ENCODE peak calls at places on chromosomes 6 and 20, in four cellular contexts. J is thoracic aorta; Y is CD4-positive, alpha-beta T cell; I is lower lobe of right lung. Q is an unnamed sample.

GRCh38 chr6:44512868-44513641 is 125.5 kb downstream of the CDC5L start:
- DNase-seq in J (no peak), Y (no peak), I (no peak), Q (no peak)

GRCh38 chr6:150328744-150329400 is 39.9 kb upstream of the IYD start:
- DNase-seq in J (no peak), Y (no peak), I (no peak), Q (no peak)

GRCh38 chr20:40512567-40512966 is 176.5 kb downstream of the MAFB start:
- DNase-seq in J (no peak), Y (no peak), I (no peak), Q (no peak)

GRCh38 chr20:34110025-34111013 is 1.7 kb downstream of the EIF2S2 start:
- DNase-seq in J (no peak), Y (no peak), I (no peak), Q (no peak)

GRCh38 chr6:38261626-38262025 is 378.1 kb downstream of the BTBD9 start:
- DNase-seq in J (no peak), Y (no peak), I (no peak), Q (no peak)

GRCh38 chr6:127447780-127448179 is 11.4 kb downstream of the KIAA0408 start:
- DNase-seq in J (no peak), Y (no peak), I (no peak), Q (no peak)

GRCh38 chr20:45100563-45101245 is at the start of gene KCNS1:
- DNase-seq in J (no peak), Y (no peak), I (no peak), Q (peak; percentile 32)

GRCh38 chr6:133242761-133243590 is 1.8 kb downstream of the EYA4 start:
- DNase-seq in J (no peak), Y (no peak), I (no peak), Q (no peak)

GRCh38 chr6:46849361-46849690 is 56.1 kb downstream of the MEP1A start:
- DNase-seq in J (no peak), Y (no peak), I (no peak), Q (no peak)

GRCh38 chr6:40854592-40854991 is 184.4 kb downstream of the UNC5CL start:
- DNase-seq in J (no peak), Y (no peak), I (no peak), Q (no peak)

GRCh38 chr20:884983-885952 is 30.9 kb downstream of the ANGPT4 start:
- DNase-seq in J (no peak), Y (no peak), I (no peak), Q (peak; percentile 58)

GRCh38 chr20:8853805-8854338 is 215.0 kb upstream of the PLCB4 start:
- DNase-seq in J (no peak), Y (no peak), I (no peak), Q (no peak)

GRCh38 chr6:116144590-116144989 is 18.7 kb upstream of the COL10A1 start:
- DNase-seq in J (no peak), Y (no peak), I (no peak), Q (no peak)

GRCh38 chr6:125759184-125759902 is 9.9 kb downstream of the HEY2 start:
- DNase-seq in J (no peak), Y (no peak), I (no peak), Q (no peak)

GRCh38 chr20:49496526-49497216 is 14.2 kb upstream of the KCNB1 start:
- DNase-seq in J (no peak), Y (no peak), I (no peak), Q (no peak)

GRCh38 chr6:169118346-169118830 is 135.3 kb downstream of the THBS2 start:
- DNase-seq in J (no peak), Y (no peak), I (no peak), Q (no peak)

GRCh38 chr6:162857321-162857720 is 129.5 kb downstream of the PACRG start:
- DNase-seq in J (no peak), Y (no peak), I (no peak), Q (no peak)

GRCh38 chr6:110682460-110682853 is 132.8 kb downstream of the CDK19 start:
- DNase-seq in J (peak; percentile 53), Y (peak; percentile 61), I (no peak), Q (no peak)

GRCh38 chr6:136551103-136551502 is 881 bp upstream of the MAP7 start:
- DNase-seq in J (no peak), Y (no peak), I (no peak), Q (no peak)

GRCh38 chr6:136552054-136552453 is 1.8 kb upstream of the MAP7 start:
- DNase-seq in J (no peak), Y (no peak), I (no peak), Q (no peak)

GRCh38 chr6:136549359-136550044 is 720 bp downstream of the MAP7 start:
- DNase-seq in J (no peak), Y (no peak), I (peak; percentile 50), Q (no peak)

GRCh38 chr6:136550045-136550329 is 235 bp downstream of the MAP7 start:
- DNase-seq in J (no peak), Y (no peak), I (no peak), Q (no peak)

DNA sequence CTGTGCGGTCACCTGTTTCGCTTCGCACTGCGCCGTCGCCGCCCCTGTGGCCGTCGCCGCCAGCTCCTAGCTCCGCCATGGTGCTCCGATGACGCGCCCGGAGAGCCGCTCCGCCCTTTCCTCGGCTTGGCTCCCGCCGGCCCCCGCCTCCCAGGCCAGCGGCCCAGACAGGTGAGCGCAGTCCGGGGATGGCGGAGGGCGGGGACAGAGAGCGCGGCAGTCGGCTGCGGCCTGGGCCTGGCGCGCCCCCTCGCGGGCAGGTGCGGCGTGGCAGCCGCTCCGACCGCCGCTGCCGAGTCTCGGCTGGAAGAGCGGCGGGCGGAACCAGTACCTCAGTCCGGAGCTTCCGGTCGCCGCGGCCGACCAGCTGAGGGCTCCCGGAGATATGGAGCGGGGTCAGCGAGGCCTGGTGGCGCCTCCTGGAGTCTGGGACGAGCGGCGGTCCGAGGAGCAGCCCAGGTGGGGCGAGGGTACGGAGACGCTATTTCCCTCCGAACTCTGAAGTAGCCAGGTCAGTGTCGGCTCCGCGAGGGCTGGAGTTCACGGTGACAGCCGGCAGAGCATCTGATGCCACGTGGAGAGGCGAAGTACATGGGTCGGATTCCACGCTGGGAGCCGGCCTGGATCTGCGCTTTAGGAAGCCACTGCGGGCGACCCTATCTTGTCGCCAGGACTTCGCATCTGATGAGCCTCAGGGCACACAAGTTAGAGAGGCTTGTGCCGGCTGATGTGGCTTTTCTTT is at the start of gene MAP7:
- DNase-seq in J (no peak), Y (peak; percentile 41), I (peak; percentile 92), Q (peak; percentile 57)
- TF ChIP-seq CTCF in J (peak; percentile 88), Y (peak; percentile 91), I (peak; percentile 82), Q (peak; percentile 93)

GRCh38 chr6:166006593-166007301 is 160.9 kb downstream of the TBXT start:
- DNase-seq in J (no peak), Y (no peak), I (no peak), Q (no peak)
- H3K27ac ChIP-seq in J (no peak overlapping the region), Y (no peak overlapping the region), I (no peak overlapping the region), Q (peak overlapping the region; percentile 65)

DNA sequence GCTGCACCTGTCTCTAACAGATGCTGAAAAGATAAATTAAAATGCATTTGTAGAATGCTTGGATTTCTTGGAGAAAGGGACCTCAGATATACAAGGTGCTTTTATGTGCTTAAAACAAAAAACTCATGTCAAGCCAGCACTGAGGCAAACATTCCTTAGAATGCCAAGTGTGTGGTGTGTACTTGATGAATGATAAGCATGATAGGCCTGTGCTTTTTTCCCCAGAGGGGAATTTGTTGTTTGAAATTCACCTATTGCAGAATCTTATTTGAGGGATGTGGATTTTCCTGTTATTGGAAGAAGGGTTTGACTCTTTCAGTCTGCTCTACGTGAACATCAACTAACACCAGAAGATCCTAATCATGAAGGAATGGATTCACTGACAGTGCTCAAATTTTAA is 28.8 kb downstream of the TTI1 start:
- DNase-seq in J (no peak), Y (no peak), I (no peak), Q (no peak)
- TF ChIP-seq CTCF in J (no peak), Y (no peak), I (no peak), Q (no peak)

GRCh38 chr6:3372912-3373554 is 83.8 kb downstream of the SLC22A23 start:
- DNase-seq in J (no peak), Y (no peak), I (no peak), Q (no peak)

GRCh38 chr6:3372184-3372846 is 84.5 kb downstream of the SLC22A23 start:
- DNase-seq in J (no peak), Y (no peak), I (no peak), Q (no peak)

GRCh38 chr6:3369985-3370360 is 86.9 kb downstream of the SLC22A23 start:
- DNase-seq in J (no peak), Y (no peak), I (no peak), Q (no peak)

GRCh38 chr6:3370361-3371221 is 86.3 kb downstream of the SLC22A23 start:
- DNase-seq in J (no peak), Y (peak; percentile 8), I (no peak), Q (no peak)

GRCh38 chr6:3371222-3371949 is 85.5 kb downstream of the SLC22A23 start:
- DNase-seq in J (no peak), Y (no peak), I (no peak), Q (no peak)
- H3K27ac ChIP-seq in J (no peak overlapping the region), Y (no peak overlapping the region), I (no peak overlapping the region), Q (peak overlapping the region; percentile 89)

GRCh38 chr6:85594197-85594930 is 706 bp upstream of the SNX14 start:
- DNase-seq in J (no peak), Y (no peak), I (no peak), Q (no peak)

GRCh38 chr6:85592044-85592443 is 1.6 kb downstream of the SNX14 start:
- DNase-seq in J (no peak), Y (no peak), I (no peak), Q (no peak)

GRCh38 chr6:85591207-85591606 is 2.5 kb downstream of the SNX14 start:
- DNase-seq in J (no peak), Y (no peak), I (no peak), Q (no peak)

GRCh38 chr6:85593438-85594196 is at the start of gene SNX14:
- DNase-seq in J (peak; percentile 73), Y (peak; percentile 65), I (peak; percentile 98), Q (peak; percentile 93)
- TF ChIP-seq CTCF in J (no peak), Y (no peak), I (peak; percentile 7), Q (no peak)

DNA sequence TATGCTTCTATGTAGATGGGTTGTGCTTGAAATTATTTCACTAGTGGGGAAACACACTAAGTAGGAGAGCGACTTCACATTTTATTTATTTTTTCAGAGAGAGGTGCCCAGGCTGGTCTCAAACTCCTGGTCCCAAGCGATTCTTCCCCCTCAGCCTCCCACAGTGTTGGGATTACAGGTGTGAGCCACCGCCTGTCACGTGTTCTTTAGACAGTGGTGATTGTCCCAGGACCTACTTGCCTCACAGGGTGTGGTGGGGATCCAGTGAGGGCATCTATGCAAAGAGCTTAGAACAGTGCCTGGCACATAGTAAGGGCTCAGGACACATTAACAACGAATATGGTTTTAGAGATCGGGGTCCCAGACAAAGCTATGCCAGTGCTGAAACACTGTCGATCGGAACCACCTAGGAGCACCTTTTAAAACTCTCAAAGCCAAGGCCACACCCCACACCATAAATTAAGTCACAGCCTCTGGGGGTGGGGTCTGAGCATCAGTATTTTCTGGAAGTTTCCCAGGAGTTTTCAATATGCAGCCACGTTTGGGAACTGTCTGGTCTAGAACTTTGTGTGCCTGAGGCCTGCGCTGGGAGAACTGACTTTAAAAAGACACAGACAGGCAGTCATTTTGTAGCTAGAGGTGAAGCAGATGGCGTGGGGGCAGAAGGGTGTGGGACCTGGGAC is 4.8 kb upstream of the BCAS4 start:
- DNase-seq in J (no peak), Y (no peak), I (peak; percentile 6), Q (no peak)
- H3K27ac ChIP-seq in J (peak overlapping the region; percentile 79), Y (no peak overlapping the region), I (peak overlapping the region; percentile 88), Q (peak overlapping the region; percentile 64)

GRCh38 chr6:68958327-68958726 is 323.2 kb downstream of the ADGRB3 start:
- DNase-seq in J (no peak), Y (no peak), I (no peak), Q (no peak)
- TF ChIP-seq CTCF in J (no peak), Y (no peak), I (no peak), Q (peak; percentile 49)

Q was measured in dorsolateral prefrontal cortex.